ENCODE peak calls at places on chromosomes 5 and 9, in eight cellular contexts. One of them, this sample, is unnamed. For H3K9me3, the result is how much of the 10 kb centered on the place peaks cover.

GRCh38 chr5:100550531-100551036 is 15.4 kb downstream of the FAM174A start:
- DNase-seq in astrocyte: no peak
- DNase-seq in uterus: no peak
- DNase-seq in transverse colon: no peak
- DNase-seq in mucosa of descending colon: no peak
- DNase-seq in K562: no peak
- DNase-seq in GM23248: peak
- DNase-seq in testis: no peak
- DNase-seq in this sample: peak

GRCh38 chr9:127877566-127877998 is at the start of gene AK1:
- DNase-seq in astrocyte: no peak
- DNase-seq in uterus: peak
- DNase-seq in transverse colon: peak
- DNase-seq in mucosa of descending colon: peak
- DNase-seq in K562: peak
- DNase-seq in GM23248: peak
- DNase-seq in testis: peak
- DNase-seq in this sample: peak

GRCh38 chr5:1498623-1499416 is 24.9 kb downstream of the LPCAT1 start:
- DNase-seq in astrocyte: no peak
- DNase-seq in uterus: no peak
- DNase-seq in transverse colon: no peak
- DNase-seq in mucosa of descending colon: no peak
- DNase-seq in K562: no peak
- DNase-seq in GM23248: no peak
- DNase-seq in testis: no peak
- DNase-seq in this sample: no peak

GRCh38 chr5:127312131-127312530 is 21.5 kb downstream of the MEGF10 start:
- DNase-seq in astrocyte: no peak
- DNase-seq in uterus: no peak
- DNase-seq in transverse colon: peak
- DNase-seq in mucosa of descending colon: peak
- DNase-seq in K562: no peak
- DNase-seq in GM23248: no peak
- DNase-seq in testis: no peak
- DNase-seq in this sample: no peak

GRCh38 chr9:96163712-96164111 is 138.3 kb downstream of the HSD17B3 start:
- DNase-seq in astrocyte: no peak
- DNase-seq in uterus: no peak
- DNase-seq in transverse colon: no peak
- DNase-seq in mucosa of descending colon: no peak
- DNase-seq in K562: no peak
- DNase-seq in GM23248: no peak
- DNase-seq in testis: no peak
- DNase-seq in this sample: no peak

GRCh38 chr5:66757219-66757833 is 161.1 kb downstream of the MAST4 start:
- DNase-seq in astrocyte: peak
- DNase-seq in uterus: peak
- DNase-seq in transverse colon: peak
- DNase-seq in mucosa of descending colon: no peak
- DNase-seq in K562: no peak
- DNase-seq in GM23248: peak
- DNase-seq in testis: peak
- DNase-seq in this sample: peak

GRCh38 chr5:53667621-53668020 is 107.2 kb downstream of the NDUFS4 start:
- DNase-seq in astrocyte: no peak
- DNase-seq in uterus: no peak
- DNase-seq in transverse colon: no peak
- DNase-seq in mucosa of descending colon: no peak
- DNase-seq in K562: no peak
- DNase-seq in GM23248: no peak
- DNase-seq in testis: no peak
- DNase-seq in this sample: no peak

GRCh38 chr9:37126214-37126788 is 5.9 kb downstream of the ZCCHC7 start:
- DNase-seq in astrocyte: no peak
- DNase-seq in uterus: no peak
- DNase-seq in transverse colon: no peak
- DNase-seq in mucosa of descending colon: no peak
- DNase-seq in K562: no peak
- DNase-seq in GM23248: no peak
- DNase-seq in testis: no peak
- DNase-seq in this sample: no peak

GRCh38 chr5:167244583-167244982 is 1046.9 kb upstream of the WWC1 start:
- DNase-seq in astrocyte: no peak
- DNase-seq in uterus: no peak
- DNase-seq in transverse colon: no peak
- DNase-seq in mucosa of descending colon: no peak
- DNase-seq in K562: no peak
- DNase-seq in GM23248: no peak
- DNase-seq in testis: no peak
- DNase-seq in this sample: no peak

GRCh38 chr5:131974956-131975726 is 29.7 kb upstream of the MEIKIN start:
- DNase-seq in astrocyte: no peak
- DNase-seq in uterus: no peak
- DNase-seq in transverse colon: no peak
- DNase-seq in mucosa of descending colon: no peak
- DNase-seq in K562: no peak
- DNase-seq in GM23248: no peak
- DNase-seq in testis: no peak
- DNase-seq in this sample: no peak

GRCh38 chr5:91794856-91795548 is 411.9 kb upstream of the ARRDC3 start:
- DNase-seq in astrocyte: no peak
- DNase-seq in uterus: no peak
- DNase-seq in transverse colon: no peak
- DNase-seq in mucosa of descending colon: no peak
- DNase-seq in K562: no peak
- DNase-seq in GM23248: peak
- DNase-seq in testis: no peak
- DNase-seq in this sample: peak

GRCh38 chr5:168286386-168286785 is 5.1 kb upstream of the WWC1 start:
- DNase-seq in astrocyte: no peak
- DNase-seq in uterus: no peak
- DNase-seq in transverse colon: no peak
- DNase-seq in mucosa of descending colon: no peak
- DNase-seq in K562: no peak
- DNase-seq in GM23248: no peak
- DNase-seq in testis: no peak
- DNase-seq in this sample: no peak

GRCh38 chr5:87210743-87211142 is 56.9 kb upstream of the RASA1 start:
- DNase-seq in astrocyte: no peak
- DNase-seq in uterus: no peak
- DNase-seq in transverse colon: no peak
- DNase-seq in mucosa of descending colon: no peak
- DNase-seq in K562: no peak
- DNase-seq in GM23248: no peak
- DNase-seq in testis: no peak
- DNase-seq in this sample: peak

GRCh38 chr5:110159202-110159601 is 469.5 kb downstream of the MAN2A1 start:
- DNase-seq in astrocyte: peak
- DNase-seq in uterus: no peak
- DNase-seq in transverse colon: no peak
- DNase-seq in mucosa of descending colon: no peak
- DNase-seq in K562: no peak
- DNase-seq in GM23248: peak
- DNase-seq in testis: no peak
- DNase-seq in this sample: peak

GRCh38 chr5:117414926-117415325 is 840.3 kb upstream of the SEMA6A start:
- DNase-seq in astrocyte: no peak
- DNase-seq in uterus: no peak
- DNase-seq in transverse colon: no peak
- DNase-seq in mucosa of descending colon: no peak
- DNase-seq in K562: no peak
- DNase-seq in GM23248: no peak
- DNase-seq in testis: no peak
- DNase-seq in this sample: no peak

GRCh38 chr9:135507104-135508035 is 6.9 kb downstream of the MRPS2 start:
- DNase-seq in astrocyte: no peak
- DNase-seq in uterus: no peak
- DNase-seq in transverse colon: no peak
- DNase-seq in mucosa of descending colon: peak
- DNase-seq in K562: no peak
- DNase-seq in GM23248: no peak
- DNase-seq in testis: no peak
- DNase-seq in this sample: no peak

GRCh38 chr5:115472601-115473000 is 72.0 kb downstream of the FEM1C start:
- DNase-seq in astrocyte: no peak
- DNase-seq in uterus: no peak
- DNase-seq in transverse colon: no peak
- DNase-seq in mucosa of descending colon: no peak
- DNase-seq in K562: no peak
- DNase-seq in GM23248: peak
- DNase-seq in testis: no peak
- DNase-seq in this sample: no peak

GRCh38 chr5:179238628-179238970 is 106.7 kb downstream of the ADAMTS2 start:
- DNase-seq in astrocyte: no peak
- DNase-seq in uterus: peak
- DNase-seq in transverse colon: no peak
- DNase-seq in mucosa of descending colon: no peak
- DNase-seq in K562: no peak
- DNase-seq in GM23248: no peak
- DNase-seq in testis: no peak
- DNase-seq in this sample: no peak

GRCh38 chr5:1111727-1112289 is at the start of gene SLC12A7:
- DNase-seq in astrocyte: no peak
- DNase-seq in uterus: no peak
- DNase-seq in transverse colon: peak
- DNase-seq in mucosa of descending colon: peak
- DNase-seq in K562: peak
- DNase-seq in GM23248: peak
- DNase-seq in testis: peak
- DNase-seq in this sample: peak

GRCh38 chr5:119578937-119579336 is 50.4 kb upstream of the FAM170A start:
- DNase-seq in astrocyte: no peak
- DNase-seq in uterus: no peak
- DNase-seq in transverse colon: no peak
- DNase-seq in mucosa of descending colon: no peak
- DNase-seq in K562: peak
- DNase-seq in GM23248: peak
- DNase-seq in testis: peak
- DNase-seq in this sample: peak

DNA sequence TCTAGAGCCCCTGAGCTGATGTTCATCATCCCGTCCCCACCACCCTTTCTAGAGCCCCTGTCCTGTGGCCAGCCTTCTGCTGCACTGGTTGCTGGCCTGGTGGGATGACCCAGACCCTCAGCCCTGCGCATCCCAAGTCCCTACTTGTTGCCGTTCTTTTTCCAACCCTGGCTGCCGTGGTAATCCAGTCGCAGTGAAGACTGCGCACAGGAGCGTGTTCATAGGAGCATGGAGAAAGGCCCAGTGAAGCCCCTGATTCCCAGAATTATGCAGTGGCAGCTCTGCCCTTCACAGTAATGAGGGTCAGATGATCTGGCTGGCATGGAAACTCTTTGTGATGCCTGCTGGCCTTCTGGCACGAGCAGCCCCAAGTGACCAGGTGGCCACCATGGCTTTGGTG is 183.3 kb downstream of the CACNA1B start:
- DNase-seq in astrocyte: no peak
- DNase-seq in uterus: no peak
- DNase-seq in transverse colon: no peak
- DNase-seq in mucosa of descending colon: no peak
- DNase-seq in K562: no peak
- DNase-seq in GM23248: no peak
- DNase-seq in testis: no peak
- DNase-seq in this sample: no peak
- H3K9me3 ChIP-seq in astrocyte: under half
- H3K9me3 ChIP-seq in uterus: under half
- H3K9me3 ChIP-seq in transverse colon: under half
- H3K9me3 ChIP-seq in mucosa of descending colon: under half
- H3K9me3 ChIP-seq in K562: under half
- H3K9me3 ChIP-seq in GM23248: under half
- H3K9me3 ChIP-seq in testis: under half
- H3K9me3 ChIP-seq in this sample: under half

DNA sequence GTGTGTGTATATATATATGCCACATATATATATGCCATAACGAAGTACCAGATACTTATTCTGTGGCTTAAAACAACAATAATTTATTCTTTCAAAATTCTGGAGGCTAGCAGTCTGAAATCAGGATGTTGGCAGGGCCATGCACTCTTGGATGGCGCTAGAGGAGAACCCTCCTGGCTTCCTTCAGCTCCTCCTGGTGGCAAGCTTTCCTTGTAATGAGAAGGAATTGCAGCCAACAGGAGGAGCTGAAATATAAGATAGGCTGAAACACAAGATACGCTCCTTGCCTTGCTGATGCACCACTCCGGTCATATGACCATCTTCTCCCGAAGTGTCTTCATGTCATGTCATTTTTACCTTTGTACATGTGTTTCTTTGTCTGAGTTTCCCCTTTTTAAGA is 368.1 kb upstream of the CTNND2 start:
- DNase-seq in astrocyte: no peak
- DNase-seq in uterus: no peak
- DNase-seq in transverse colon: no peak
- DNase-seq in mucosa of descending colon: no peak
- DNase-seq in K562: no peak
- DNase-seq in GM23248: no peak
- DNase-seq in testis: no peak
- DNase-seq in this sample: peak
- H3K9me3 ChIP-seq in astrocyte: under half
- H3K9me3 ChIP-seq in uterus: under half
- H3K9me3 ChIP-seq in transverse colon: under half
- H3K9me3 ChIP-seq in mucosa of descending colon: under half
- H3K9me3 ChIP-seq in K562: under half
- H3K9me3 ChIP-seq in GM23248: under half
- H3K9me3 ChIP-seq in testis: under half
- H3K9me3 ChIP-seq in this sample: under half

GRCh38 chr5:40080191-40080590 is 599.5 kb upstream of the PTGER4 start:
- DNase-seq in astrocyte: no peak
- DNase-seq in uterus: no peak
- DNase-seq in transverse colon: no peak
- DNase-seq in mucosa of descending colon: no peak
- DNase-seq in K562: no peak
- DNase-seq in GM23248: no peak
- DNase-seq in testis: no peak
- DNase-seq in this sample: no peak
- H3K9me3 ChIP-seq in astrocyte: under half
- H3K9me3 ChIP-seq in uterus: under half
- H3K9me3 ChIP-seq in transverse colon: under half
- H3K9me3 ChIP-seq in mucosa of descending colon: under half
- H3K9me3 ChIP-seq in K562: under half
- H3K9me3 ChIP-seq in GM23248: under half
- H3K9me3 ChIP-seq in testis: under half
- H3K9me3 ChIP-seq in this sample: under half

DNA sequence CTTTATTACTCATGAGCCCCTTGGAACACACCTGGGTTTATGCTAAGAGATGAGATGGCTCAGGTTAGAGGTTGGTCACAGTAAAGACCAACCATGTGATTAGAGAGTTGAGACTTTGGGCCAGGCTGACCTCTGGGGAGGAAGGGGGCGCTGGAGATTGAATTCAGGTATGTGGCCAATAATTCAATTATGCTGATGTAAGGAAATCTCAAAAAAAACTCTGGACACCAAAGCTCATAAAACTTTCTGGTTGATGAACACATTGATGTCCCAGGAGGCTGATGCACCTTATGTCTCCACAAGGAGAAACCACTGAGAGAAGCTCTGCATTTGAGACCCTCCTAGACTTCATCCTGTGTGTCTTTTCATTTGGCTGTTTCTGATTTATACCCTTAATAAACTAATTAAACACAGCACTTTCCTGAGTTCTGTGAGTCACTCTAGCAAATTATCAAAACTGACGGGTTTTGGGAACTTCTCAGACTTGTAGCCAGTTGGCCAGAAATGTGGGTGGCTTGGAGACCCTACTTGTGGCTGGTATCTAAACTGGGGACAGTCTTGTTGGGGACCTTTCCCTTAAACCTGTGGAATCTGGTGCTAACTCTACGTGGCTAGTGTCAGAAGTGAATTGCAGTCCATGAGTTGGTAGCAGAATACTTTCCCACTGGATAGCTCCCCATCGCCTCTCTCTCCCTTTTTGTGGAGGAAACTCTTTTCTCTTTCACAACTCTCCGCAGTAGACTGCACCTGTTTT is 7.5 kb upstream of the CCL27 start:
- DNase-seq in astrocyte: no peak
- DNase-seq in uterus: no peak
- DNase-seq in transverse colon: no peak
- DNase-seq in mucosa of descending colon: no peak
- DNase-seq in K562: no peak
- DNase-seq in GM23248: no peak
- DNase-seq in testis: no peak
- DNase-seq in this sample: no peak
- H3K9me3 ChIP-seq in astrocyte: under half
- H3K9me3 ChIP-seq in uterus: under half
- H3K9me3 ChIP-seq in transverse colon: under half
- H3K9me3 ChIP-seq in mucosa of descending colon: under half
- H3K9me3 ChIP-seq in K562: under half
- H3K9me3 ChIP-seq in GM23248: under half
- H3K9me3 ChIP-seq in testis: under half
- H3K9me3 ChIP-seq in this sample: under half